ENCODE peak calls at places on chromosomes 6 and 20, in five cellular contexts. Q is suprapubic skin, Z is A549, M is upper lobe of left lung, B is HepG2. N is an unnamed sample.

GRCh38 chr6:51398064-51398740 is 579.5 kb downstream of the TFAP2B start:
- DNase-seq in Z (no peak), B (no peak), M (no peak), Q (no peak), N (no peak)

GRCh38 chr6:9204171-9204570 is 768.8 kb upstream of the SLC35B3 start:
- DNase-seq in Z (peak; percentile 13), M (no peak), B (no peak), Q (no peak), N (no peak)

GRCh38 chr20:3330046-3330741 is 77.3 kb downstream of the DNAAF9 start:
- DNase-seq in B (no peak), Z (peak; percentile 27), Q (no peak), M (no peak), N (no peak)

GRCh38 chr6:127022297-127022696 is 96.2 kb upstream of the RSPO3 start:
- DNase-seq in B (peak; percentile 76), M (no peak), Q (no peak), Z (no peak), N (no peak)

GRCh38 chr20:37337208-37337955 is 8.6 kb upstream of the SRC start:
- DNase-seq in Z (no peak), Q (no peak), B (peak; percentile 71), M (no peak), N (peak; percentile 13)

GRCh38 chr6:144582939-144583613 is 297.9 kb downstream of the UTRN start:
- DNase-seq in Q (no peak), Z (no peak), M (peak; percentile 24), B (no peak), N (no peak)

GRCh38 chr6:82025271-82025670 is 222.3 kb downstream of the IBTK start:
- DNase-seq in Z (no peak), M (no peak), B (no peak), Q (no peak), N (no peak)

GRCh38 chr6:37048851-37049734 is 43.6 kb downstream of the FGD2 start:
- DNase-seq in B (no peak), Q (peak; percentile 68), M (no peak), Z (no peak), N (peak; percentile 71)

GRCh38 chr6:23081701-23082100 is 512.3 kb downstream of the HDGFL1 start:
- DNase-seq in B (no peak), Z (peak; percentile 0), M (no peak), Q (no peak), N (no peak)

GRCh38 chr20:63100926-63101699 is 94.3 kb upstream of the BHLHE23 start:
- DNase-seq in M (no peak), Q (peak; percentile 50), Z (no peak), B (no peak), N (peak; percentile 11)

GRCh38 chr6:107244082-107244741 is 128.9 kb upstream of the BEND3 start:
- DNase-seq in Z (no peak), B (no peak), Q (no peak), M (no peak), N (no peak)

GRCh38 chr20:34083137-34083536 is 28.9 kb downstream of the EIF2S2 start:
- DNase-seq in B (no peak), Z (peak; percentile 33), Q (peak; percentile 72), M (peak; percentile 74), N (peak; percentile 64)

GRCh38 chr20:58418949-58419748 is 30.1 kb downstream of the VAPB start:
- DNase-seq in Z (no peak), Q (no peak), M (no peak), B (no peak), N (no peak)

GRCh38 chr6:127102299-127102698 is 16.2 kb upstream of the RSPO3 start:
- DNase-seq in Q (no peak), Z (peak; percentile 97), M (no peak), B (no peak), N (no peak)

GRCh38 chr6:29602564-29603361 is 17.8 kb downstream of the OR2H2 start:
- DNase-seq in Q (no peak), B (peak; percentile 35), Z (peak; percentile 27), M (no peak), N (no peak)

GRCh38 chr6:169455470-169455869 is 201.8 kb upstream of the THBS2 start:
- DNase-seq in B (no peak), Z (no peak), M (no peak), Q (no peak), N (no peak)

GRCh38 chr6:159169193-159169555 is at the start of gene FNDC1:
- DNase-seq in M (peak; percentile 94), Q (no peak), B (no peak), Z (peak; percentile 2), N (peak; percentile 57)

GRCh38 chr6:1611572-1612385 is 2.1 kb downstream of the FOXC1 start:
- DNase-seq in B (peak; percentile 35), Q (no peak), Z (peak; percentile 29), M (peak; percentile 87), N (peak; percentile 64)

GRCh38 chr6:106770663-106771062 is 141.3 kb downstream of the QRSL1 start:
- DNase-seq in M (no peak), B (no peak), Z (no peak), Q (no peak), N (no peak)

GRCh38 chr6:79949235-79949634 is 1.9 kb upstream of the ELOVL4 start:
- DNase-seq in Q (no peak), B (peak; percentile 79), M (no peak), Z (peak; percentile 85), N (peak; percentile 11)

GRCh38 chr20:52864895-52865590 is 107.1 kb upstream of the TSHZ2 start:
- DNase-seq in Q (no peak), M (no peak), Z (no peak), B (no peak), N (no peak)

GRCh38 chr6:68024570-68025269 is 610.4 kb upstream of the ADGRB3 start:
- DNase-seq in Z (no peak), Q (no peak), M (no peak), B (no peak), N (no peak)

GRCh38 chr6:89895273-89895874 is 1.1 kb downstream of the GJA10 start:
- DNase-seq in Q (no peak), Z (peak; percentile 11), B (peak; percentile 12), M (no peak), N (peak; percentile 28)

GRCh38 chr20:6502999-6503398 is 264.5 kb upstream of the BMP2 start:
- DNase-seq in B (no peak), M (no peak), Z (no peak), Q (no peak), N (no peak)

GRCh38 chr20:1809611-1810510 is 85.3 kb upstream of the SIRPA start:
- DNase-seq in Z (peak; percentile 90), B (no peak), Q (no peak), M (no peak), N (no peak)

GRCh38 chr6:153167026-153167891 is 36.2 kb upstream of the RGS17 start:
- DNase-seq in M (no peak), Q (no peak), Z (peak; percentile 78), B (peak; percentile 22), N (no peak)

GRCh38 chr6:2986722-2987196 is 12.9 kb upstream of the NQO2 start:
- DNase-seq in Q (no peak), Z (no peak), M (no peak), B (no peak), N (peak; percentile 57)

GRCh38 chr6:74182992-74183391 is 487.0 kb downstream of the CD109 start:
- DNase-seq in Q (peak; percentile 65), B (peak; percentile 31), M (peak; percentile 1), Z (no peak), N (no peak)

GRCh38 chr6:111503194-111503593 is 20.2 kb upstream of the REV3L start:
- DNase-seq in B (no peak), Q (no peak), M (no peak), Z (no peak), N (no peak)

GRCh38 chr6:41877051-41877680 is 18.0 kb downstream of the USP49 start:
- DNase-seq in Q (no peak), B (peak; percentile 68), M (no peak), Z (no peak), N (no peak)

GRCh38 chr20:54194724-54195438 is 13.0 kb upstream of the PFDN4 start:
- DNase-seq in M (no peak), Q (no peak), B (peak; percentile 100), Z (peak; percentile 76), N (no peak)

GRCh38 chr20:52056203-52057062 is 135.1 kb downstream of the ZFP64 start:
- DNase-seq in B (no peak), M (no peak), Q (no peak), Z (peak; percentile 46), N (no peak)

GRCh38 chr6:109187399-109188114 is 92.2 kb downstream of the CEP57L1 start:
- DNase-seq in M (no peak), Q (no peak), B (peak; percentile 25), Z (peak; percentile 43), N (peak; percentile 44)

DNA sequence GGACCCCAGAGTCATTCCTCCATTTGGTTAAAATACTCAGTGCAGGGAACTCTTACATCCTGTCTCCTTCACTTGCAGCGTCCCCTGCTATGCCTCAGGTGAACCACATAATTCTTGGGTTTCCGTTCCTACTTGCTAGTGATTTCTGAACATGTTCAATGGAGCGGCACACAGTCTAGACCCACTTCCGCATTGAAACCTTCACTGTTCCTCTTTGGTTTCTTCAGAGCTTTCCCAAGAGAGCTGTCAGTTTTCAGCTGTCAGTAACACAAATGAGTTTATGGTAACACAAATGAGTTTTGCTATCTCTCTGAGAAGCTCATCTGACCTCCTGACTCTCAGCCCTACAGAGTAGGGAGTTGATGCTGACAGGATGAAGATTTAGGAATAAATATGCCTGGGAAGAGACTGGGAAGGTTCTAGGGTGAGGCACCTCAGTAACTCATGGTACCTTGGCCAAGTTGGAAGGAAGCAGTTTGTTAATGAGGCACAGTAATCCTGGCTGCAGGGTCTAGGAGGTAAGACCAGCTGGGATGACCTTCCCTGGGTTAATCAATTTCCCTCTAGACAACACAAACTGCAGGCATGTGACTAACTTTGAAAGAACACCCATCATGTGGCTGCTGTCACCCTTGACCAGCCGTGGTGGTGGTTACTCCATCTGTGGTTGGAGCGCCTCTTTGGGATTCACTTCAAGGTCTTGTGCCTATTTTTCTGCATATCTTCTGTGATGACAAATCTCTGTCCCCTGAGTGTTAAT is 5.4 kb downstream of the SYS1 start:
- DNase-seq in Q (no peak), M (no peak), B (no peak), Z (no peak), N (no peak)
- TF ChIP-seq EP300 in Q (no peak), M (no peak), B (no peak), Z (no peak), N (no peak)

GRCh38 chr6:16345449-16346330 is 107.3 kb downstream of the GMPR start:
- DNase-seq in B (peak; percentile 71), M (no peak), Z (peak; percentile 55), Q (no peak), N (no peak)
- TF ChIP-seq EP300 in B (no peak), M (no peak), Z (no peak), Q (no peak), N (no peak)

GRCh38 chr6:27791182-27791939 is 120.8 kb downstream of the OR2B2 start:
- DNase-seq in Q (no peak), Z (peak; percentile 86), M (no peak), B (peak; percentile 76), N (peak; percentile 83)
- TF ChIP-seq EP300 in Q (no peak), Z (no peak), M (no peak), B (no peak), N (no peak)

GRCh38 chr6:150670311-150670710 is 70.6 kb downstream of the PLEKHG1 start:
- DNase-seq in Z (no peak), Q (no peak), M (no peak), B (no peak), N (no peak)

GRCh38 chr6:150668882-150669476 is 69.3 kb downstream of the PLEKHG1 start:
- DNase-seq in Q (no peak), B (no peak), Z (no peak), M (no peak), N (no peak)

GRCh38 chr6:150664091-150664490 is 64.4 kb downstream of the PLEKHG1 start:
- DNase-seq in Z (no peak), M (no peak), Q (no peak), B (no peak), N (no peak)

GRCh38 chr6:150666071-150666470 is 66.4 kb downstream of the PLEKHG1 start:
- DNase-seq in Z (no peak), Q (no peak), B (no peak), M (no peak), N (no peak)

GRCh38 chr6:150667977-150668716 is 68.5 kb downstream of the PLEKHG1 start:
- DNase-seq in M (no peak), Z (peak; percentile 29), Q (peak; percentile 96), B (peak; percentile 86), N (peak; percentile 93)
- TF ChIP-seq EP300 in M (no peak), Z (no peak), Q (no peak), B (no peak), N (no peak)